ENCODE peak calls at places on chromosomes 16 and 17, in six cellular contexts. N is NCI-H1105 treated with DMSO at 0.1 percent for 48 hours; Z is activated CD8-positive, alpha-beta memory T cell treated with anti-CD3 and anti-CD28 coated beads, Interleukin-2, amount 50 U/mL, for 48 hours; K is AG09319; V is activated T-helper 1 cell treated with Interleukin-2 at 50 U/mL for 16 hours; C is T-cell. F is an unnamed sample.

GRCh38 chr17:79117905-79118487 is 43.4 kb downstream of the ENGASE start:
- DNase-seq in V (no peak), N (no peak), K (no peak), Z (no peak), C (no peak), F (no peak)

GRCh38 chr17:11205656-11206055 is 35.4 kb upstream of the SHISA6 start:
- DNase-seq in K (no peak), N (no peak), Z (no peak), C (no peak), V (no peak), F (no peak)

GRCh38 chr16:13795131-13795530 is 124.8 kb upstream of the ERCC4 start:
- DNase-seq in C (no peak), N (no peak), K (no peak), Z (no peak), V (no peak), F (no peak)

GRCh38 chr16:71775949-71776348 is 32.7 kb downstream of the AP1G1 start:
- DNase-seq in N (no peak), K (no peak), V (no peak), C (no peak), Z (no peak), F (no peak)

GRCh38 chr17:50059256-50059655 is 3.3 kb downstream of the ITGA3 start:
- DNase-seq in N (no peak), V (no peak), Z (no peak), K (no peak), C (no peak), F (no peak)

GRCh38 chr16:23257682-23258081 is 44.4 kb upstream of the SCNN1B start:
- DNase-seq in V (no peak), K (no peak), C (no peak), Z (no peak), N (no peak), F (no peak)

GRCh38 chr16:1723450-1724147 is 17.6 kb downstream of the MAPK8IP3 start:
- DNase-seq in Z (no peak), C (peak; percentile 35), N (no peak), K (no peak), V (peak; percentile 17), F (peak; percentile 70)

GRCh38 chr17:68509151-68510057 is 2.8 kb upstream of the PRKAR1A start:
- DNase-seq in K (no peak), N (peak; percentile 18), Z (no peak), V (no peak), C (no peak), F (no peak)

GRCh38 chr16:85255777-85256176 is 143.5 kb upstream of the CIBAR2 start:
- DNase-seq in V (no peak), Z (no peak), N (no peak), K (no peak), C (no peak), F (no peak)

GRCh38 chr17:81966343-81967243 is 5.6 kb upstream of the NOTUM start:
- DNase-seq in C (no peak), V (no peak), Z (no peak), K (no peak), N (no peak), F (peak; percentile 73)

GRCh38 chr16:53565300-53565699 is 62.3 kb upstream of the AKTIP start:
- DNase-seq in Z (no peak), C (no peak), V (no peak), K (no peak), N (no peak), F (no peak)

GRCh38 chr16:495127-495748 is 32.3 kb upstream of the CAPN15 start:
- DNase-seq in K (no peak), V (no peak), Z (no peak), C (peak; percentile 7), N (peak; percentile 21), F (peak; percentile 58)

GRCh38 chr17:67244621-67245072 is 349 bp downstream of the HELZ start:
- DNase-seq in K (no peak), C (no peak), Z (peak; percentile 66), N (no peak), V (no peak), F (no peak)

GRCh38 chr17:68640601-68641000 is 39.4 kb upstream of the FAM20A start:
- DNase-seq in V (no peak), Z (no peak), N (no peak), K (no peak), C (no peak), F (no peak)